ENCODE peak calls at places on chromosomes 7 and 10, in four cellular contexts. O is K562, C is A549, Q is HepG2. B is an unnamed sample.

GRCh38 chr10:44780461-44780860 is 130.7 kb upstream of the TMEM72 start:
- DNase-seq in C (no peak), Q (no peak), O (no peak), B (no peak)

GRCh38 chr7:17463511-17464085 is 165.1 kb downstream of the AHR start:
- DNase-seq in C (no peak), Q (no peak), O (no peak), B (no peak)

GRCh38 chr7:152752513-152752912 is 7.0 kb upstream of the ACTR3B start:
- DNase-seq in Q (no peak), C (no peak), O (no peak), B (no peak)

GRCh38 chr7:18457832-18458231 is 37.7 kb upstream of the HDAC9 start:
- DNase-seq in Q (no peak), C (no peak), O (no peak), B (no peak)

GRCh38 chr7:1966631-1967200 is 266.0 kb downstream of the MAD1L1 start:
- DNase-seq in C (no peak), O (no peak), Q (no peak), B (no peak)

GRCh38 chr7:107396990-107397389 is 72.9 kb upstream of the GPR22 start:
- DNase-seq in C (no peak), O (no peak), Q (no peak), B (no peak)

GRCh38 chr7:87875151-87876039 is 765 bp downstream of the SLC25A40 start:
- DNase-seq in O (peak; percentile 41), C (no peak), Q (peak; percentile 18), B (peak; percentile 2)

GRCh38 chr7:7944619-7945282 is 23.8 kb upstream of the GLCCI1 start:
- DNase-seq in C (no peak), O (no peak), Q (no peak), B (no peak)

GRCh38 chr10:77925795-77926565 is 575 bp downstream of the DLG5 start:
- DNase-seq in Q (no peak), O (no peak), C (no peak), B (no peak)

GRCh38 chr7:159039716-159040115 is 105.0 kb downstream of the VIPR2 start:
- DNase-seq in C (no peak), O (no peak), Q (no peak), B (no peak)

GRCh38 chr7:159038066-159038465 is 106.6 kb downstream of the VIPR2 start:
- DNase-seq in Q (no peak), O (no peak), C (no peak), B (no peak)

GRCh38 chr7:159034988-159035387 is 109.7 kb downstream of the VIPR2 start:
- DNase-seq in C (no peak), O (no peak), Q (no peak), B (no peak)

GRCh38 chr7:159035571-159036073 is 109.0 kb downstream of the VIPR2 start:
- DNase-seq in C (no peak), Q (no peak), O (no peak), B (no peak)

GRCh38 chr7:159036916-159037605 is 107.6 kb downstream of the VIPR2 start:
- DNase-seq in Q (no peak), O (no peak), C (no peak), B (no peak)
- TF ChIP-seq MAZ in Q (no peak), O (no peak), C (no peak), B (no peak)

DNA sequence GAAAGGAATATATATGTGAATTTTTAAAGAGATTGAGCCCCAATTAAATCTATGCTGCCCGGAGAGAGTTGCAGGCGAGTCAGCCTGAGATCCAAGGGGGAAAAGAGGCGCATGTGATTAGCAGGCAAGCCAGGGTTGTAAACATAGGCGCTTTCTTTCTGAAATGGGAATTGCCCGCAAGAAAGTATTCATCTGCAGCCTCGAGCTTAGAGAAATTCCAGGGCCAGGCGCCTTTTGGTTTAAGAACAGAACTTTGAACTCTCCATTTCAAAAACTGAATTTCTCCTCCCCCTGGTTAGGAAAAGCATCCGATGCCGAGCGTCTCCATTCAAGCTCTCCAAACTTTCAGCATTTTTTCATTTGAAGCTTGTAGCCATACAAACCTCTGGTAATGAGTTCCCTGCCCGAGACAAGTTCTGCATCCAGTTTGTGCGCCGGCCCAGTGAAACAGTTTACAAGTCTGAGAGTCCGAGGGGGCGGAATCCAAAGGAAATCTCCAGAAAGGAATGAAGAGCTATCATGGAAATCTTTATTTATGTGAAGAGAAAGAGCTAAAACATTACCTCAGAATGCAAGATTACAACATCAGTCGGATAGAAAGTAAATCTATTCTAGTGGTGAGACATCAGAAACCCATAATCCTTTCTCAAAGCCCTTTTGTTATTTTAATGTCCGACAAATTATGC is 69.9 kb downstream of the FAM204A start:
- DNase-seq in C (no peak), O (no peak), Q (no peak), B (peak; percentile 43)
- TF ChIP-seq MAZ in C (no peak), O (no peak), Q (no peak), B (no peak)

DNA sequence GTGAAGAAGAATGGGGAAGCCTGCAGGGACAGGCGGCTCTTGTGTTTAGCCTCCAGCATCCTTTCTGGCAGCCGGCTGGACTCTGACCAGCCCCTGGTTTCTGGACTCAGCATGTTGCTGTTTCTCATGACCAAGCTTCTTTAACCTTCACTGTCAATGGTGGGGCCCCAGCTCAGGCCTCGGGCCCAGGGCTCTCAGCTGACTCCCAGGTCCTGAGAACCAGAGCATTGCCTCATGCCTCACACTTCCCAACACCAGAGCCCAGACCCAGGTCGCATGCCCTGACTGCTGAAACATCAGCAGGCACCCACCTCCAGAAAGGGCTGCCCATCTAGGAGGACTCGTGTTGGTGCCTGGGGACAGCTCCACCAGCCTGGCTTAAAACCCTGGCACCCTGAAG is 34.8 kb upstream of the FGFR2 start:
- DNase-seq in Q (no peak), C (no peak), O (no peak), B (no peak)
- TF ChIP-seq MAZ in Q (no peak), C (no peak), O (no peak), B (no peak)

GRCh38 chr7:4845740-4846142 is 16.1 kb downstream of the PAPOLB start:
- DNase-seq in Q (no peak), O (peak; percentile 56), C (no peak), B (no peak)
- TF ChIP-seq MAZ in Q (no peak), O (no peak), C (no peak), B (no peak)

GRCh38 chr10:27474741-27475140 is 29.4 kb upstream of the RAB18 start:
- DNase-seq in C (no peak), Q (no peak), O (no peak), B (peak; percentile 2)
- TF ChIP-seq MAZ in C (no peak), Q (no peak), O (no peak), B (no peak)

GRCh38 chr10:4704034-4704545 is 121.9 kb upstream of the AKR1E2 start:
- DNase-seq in O (no peak), C (peak; percentile 18), Q (no peak), B (peak; percentile 93)
- TF ChIP-seq MAZ in O (no peak), C (no peak), Q (no peak), B (no peak)

DNA sequence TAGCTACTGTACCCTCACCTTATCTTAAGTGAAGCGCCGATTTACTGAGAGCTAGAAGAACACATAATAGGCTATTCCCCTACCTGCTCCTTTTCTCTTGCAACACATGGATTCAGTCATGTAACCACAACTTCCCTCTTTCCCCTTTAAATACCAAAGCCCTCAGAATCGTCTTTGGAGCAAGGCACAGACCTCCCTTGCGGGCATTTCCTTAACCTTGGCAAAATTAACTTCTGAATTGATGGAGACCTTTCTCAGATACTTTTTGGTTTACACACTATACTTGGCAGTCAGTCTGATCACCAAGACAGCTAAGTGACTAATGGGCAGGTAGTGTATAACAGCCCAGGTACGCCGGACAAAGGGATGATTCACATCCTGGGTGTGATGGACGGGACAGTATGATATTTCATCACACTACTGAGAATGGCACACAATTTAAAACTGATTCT is 72.7 kb upstream of the SEC61G start:
- DNase-seq in O (no peak), Q (no peak), C (no peak), B (no peak)
- TF ChIP-seq MAZ in O (no peak), Q (no peak), C (no peak), B (no peak)

GRCh38 chr7:69438584-69438983 is 159.7 kb upstream of the AUTS2 start:
- DNase-seq in Q (no peak), C (no peak), O (no peak), B (no peak)
- TF ChIP-seq MAZ in Q (no peak), C (no peak), O (no peak), B (no peak)

DNA sequence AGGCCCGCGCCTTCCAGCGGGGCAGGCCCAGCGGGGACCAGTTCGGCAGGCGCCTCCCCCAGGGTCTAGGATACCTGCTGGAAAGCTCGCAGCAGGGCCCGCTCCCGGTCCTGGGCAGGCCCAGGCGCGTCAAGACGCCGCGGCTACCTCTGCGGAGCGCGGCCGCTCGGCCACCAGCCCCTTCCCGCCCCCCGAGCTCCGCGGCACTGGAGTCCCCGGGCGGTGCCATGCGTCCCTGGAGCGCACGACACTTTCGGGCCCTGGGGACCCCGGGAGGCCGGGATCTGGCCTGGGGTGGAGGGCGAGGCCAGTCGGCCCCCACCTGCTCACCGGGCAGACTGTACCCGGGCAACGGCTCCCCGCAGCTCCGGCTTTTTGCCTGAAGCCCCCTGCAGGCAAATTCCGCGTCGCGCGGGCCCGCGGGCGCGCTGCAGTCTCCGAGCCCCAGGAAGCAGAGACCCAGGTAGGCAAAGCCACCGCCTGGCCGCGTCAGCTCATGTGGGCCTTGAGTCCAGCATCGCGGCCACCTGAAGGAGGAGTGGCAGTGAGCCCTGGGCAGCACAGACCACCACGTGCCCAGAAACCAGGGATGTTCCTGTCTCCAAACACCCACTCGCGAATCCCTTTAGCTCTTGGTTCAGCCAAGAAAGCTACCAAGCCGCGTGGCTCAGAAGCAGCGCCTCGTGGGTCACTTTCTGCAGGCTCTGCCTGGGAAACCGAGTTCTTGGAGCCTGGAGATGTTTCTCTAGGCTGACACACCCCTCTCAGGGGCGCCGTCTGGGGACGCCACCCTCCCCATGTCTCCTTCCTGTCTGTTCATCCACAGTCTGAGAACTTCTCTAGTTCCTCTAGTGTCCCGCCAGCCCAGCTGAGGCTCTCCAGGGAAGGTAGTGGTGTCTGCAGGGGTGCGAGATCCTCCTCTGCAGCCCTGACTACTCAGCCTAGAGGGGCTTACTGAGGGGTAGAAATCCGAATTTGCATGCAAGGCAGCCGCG is 46.1 kb upstream of the APBB1IP start:
- DNase-seq in Q (no peak), O (no peak), C (no peak), B (no peak)
- TF ChIP-seq MAZ in Q (no peak), O (no peak), C (no peak), B (no peak)

DNA sequence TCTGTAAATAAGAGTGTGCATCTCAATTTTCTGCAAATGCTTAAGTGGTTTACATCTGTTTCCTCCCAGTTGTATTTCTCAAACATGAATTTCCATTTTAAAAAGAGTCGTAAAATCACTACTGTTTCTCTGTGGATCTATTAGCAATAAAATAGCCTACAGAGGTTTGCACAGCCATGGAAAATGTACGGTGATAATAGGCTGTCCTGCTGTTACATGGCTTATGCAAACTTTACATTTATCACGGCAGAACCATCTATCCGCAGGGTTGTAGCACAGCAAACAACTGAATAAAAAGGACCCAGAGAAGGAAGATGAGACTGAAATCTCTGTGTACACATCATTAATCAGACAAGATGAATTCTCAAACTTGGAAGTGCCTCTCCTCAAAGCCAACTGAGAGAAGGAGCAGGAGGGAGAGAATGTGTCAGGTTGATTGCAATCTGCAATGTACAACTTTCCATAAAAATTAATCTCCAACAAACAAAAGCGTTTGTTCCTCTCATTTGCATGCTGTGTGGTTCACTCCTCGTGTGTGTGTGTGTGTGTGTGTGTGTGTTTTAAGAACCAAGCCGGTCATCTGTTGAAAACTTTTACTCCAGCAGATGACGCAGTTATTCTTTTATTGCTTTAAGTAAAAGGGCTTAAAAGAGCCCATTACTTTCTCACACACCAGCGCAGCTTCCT is 279.3 kb downstream of the SKAP2 start:
- DNase-seq in Q (no peak), O (no peak), C (no peak), B (no peak)
- TF ChIP-seq MAZ in Q (no peak), O (no peak), C (no peak), B (no peak)

B was measured in IMR-90.